ENCODE peak calls at places on chromosomes 6 and 20, in four cellular contexts. W is body of pancreas, H is HepG2, A is bronchial epithelial cell. Y is an unnamed sample.

GRCh38 chr6:36340671-36341454 is 4.2 kb upstream of the BNIP5 start:
- DNase-seq in A (peak), W (peak), H (peak), Y (peak)

GRCh38 chr6:144362042-144363018 is 77.2 kb downstream of the UTRN start:
- DNase-seq in H (peak), A (no peak), W (peak), Y (no peak)

GRCh38 chr6:34553750-34554149 is 2.4 kb downstream of the SPDEF start:
- DNase-seq in W (no peak), A (no peak), H (no peak), Y (no peak)

GRCh38 chr20:35845561-35845960 is 73.7 kb downstream of the PHF20 start:
- DNase-seq in H (no peak), W (no peak), A (peak), Y (no peak)

GRCh38 chr6:93894521-93894920 is 475.2 kb upstream of the EPHA7 start:
- DNase-seq in H (no peak), W (no peak), A (no peak), Y (no peak)

GRCh38 chr6:125779924-125780539 is 10.7 kb upstream of the NCOA7 start:
- DNase-seq in H (peak), A (peak), W (peak), Y (peak)

GRCh38 chr6:6834356-6835342 is 246.1 kb downstream of the LY86 start:
- DNase-seq in W (peak), A (peak), H (no peak), Y (no peak)

GRCh38 chr6:31401403-31401802 is 2.0 kb upstream of the MICA start:
- DNase-seq in A (peak), H (peak), W (peak), Y (peak)

GRCh38 chr6:32799168-32799567 is 17.6 kb downstream of the HLA-DOB start:
- DNase-seq in A (no peak), H (no peak), W (no peak), Y (no peak)

GRCh38 chr6:88952065-88952704 is 11.2 kb downstream of the RNGTT start:
- DNase-seq in A (peak), W (no peak), H (peak), Y (no peak)

GRCh38 chr20:46011631-46012482 is 3.1 kb downstream of the MMP9 start:
- DNase-seq in W (peak), A (peak), H (peak), Y (no peak)

GRCh38 chr20:49786671-49787370 is 25.8 kb upstream of the SLC9A8 start:
- DNase-seq in H (no peak), W (no peak), A (no peak), Y (no peak)

GRCh38 chr6:132530293-132530974 is 7.6 kb upstream of the TAAR9 start:
- DNase-seq in H (peak), W (peak), A (peak), Y (peak)